ENCODE peak calls at places on chromosome X, in five cellular contexts. L, S, O, F and V are unnamed samples.

GRCh38 chrX:6777211-6778002 is 242.5 kb upstream of the VCX3A start:
- DNase-seq in F (no peak), L (no peak), O (no peak), S (no peak), V (no peak)

GRCh38 chrX:45846328-45846727 is 645.7 kb upstream of the DIPK2B start:
- DNase-seq in O (no peak), S (no peak), L (no peak), F (no peak), V (no peak)

GRCh38 chrX:64642482-64642881 is 247.2 kb upstream of the MTMR8 start:
- DNase-seq in S (no peak), O (no peak), L (no peak), F (no peak), V (no peak)

GRCh38 chrX:74534569-74535038 is 79.8 kb downstream of the RLIM start:
- DNase-seq in O (no peak), S (no peak), L (peak; percentile 38), F (no peak), V (no peak)

GRCh38 chrX:106170318-106170717 is 2.2 kb downstream of the PWWP3B start:
- DNase-seq in O (no peak), L (peak; percentile 29), S (no peak), F (no peak), V (no peak)

GRCh38 chrX:153793291-153793690 is 884 bp downstream of the IDH3G start:
- DNase-seq in S (no peak), O (no peak), L (peak; percentile 30), F (no peak), V (no peak)

GRCh38 chrX:6574762-6575161 is 39.8 kb upstream of the VCX3A start:
- DNase-seq in S (no peak), O (no peak), L (peak; percentile 0), F (no peak), V (no peak)

GRCh38 chrX:133749370-133749769 is 236.0 kb downstream of the GPC3 start:
- DNase-seq in L (no peak), S (no peak), O (no peak), F (peak; percentile 21), V (no peak)

GRCh38 chrX:1853916-1854315 is 239.1 kb downstream of the ASMT start:
- DNase-seq in S (no peak), F (no peak), L (no peak), O (no peak), V (no peak)